ENCODE peak calls at places on chromosomes 12 and 14, in eight cellular contexts. C, Q, J, X, B, M, G and N are unnamed samples.

GRCh38 chr14:61478971-61479473 is 157.6 kb downstream of the PRKCH start:
- DNase-seq in X (no peak), C (no peak), J (no peak), B (no peak), Q (peak; percentile 42), G (no peak), M (no peak), N (no peak)

GRCh38 chr12:89157413-89157812 is 194.9 kb downstream of the DUSP6 start:
- DNase-seq in G (no peak), C (no peak), M (no peak), J (no peak), B (no peak), Q (no peak), X (no peak), N (no peak)

GRCh38 chr12:5309654-5310053 is 122.3 kb upstream of the NTF3 start:
- DNase-seq in G (no peak), C (no peak), B (no peak), M (no peak), Q (no peak), J (no peak), X (no peak), N (no peak)

GRCh38 chr12:52351196-52352059 is 15.9 kb downstream of the KRT85 start:
- DNase-seq in X (no peak), G (peak; percentile 79), M (no peak), C (no peak), B (no peak), Q (no peak), J (peak; percentile 19), N (no peak)

GRCh38 chr14:68521557-68521901 is 271.3 kb downstream of the ZFP36L1 start:
- DNase-seq in B (no peak), Q (no peak), M (no peak), J (no peak), C (no peak), X (no peak), G (no peak), N (no peak)

GRCh38 chr12:76037130-76038105 is 5.8 kb upstream of the PHLDA1 start:
- DNase-seq in C (no peak), M (peak; percentile 68), G (no peak), Q (peak; percentile 24), B (no peak), X (peak; percentile 51), J (no peak), N (peak; percentile 88)

GRCh38 chr14:70282666-70283065 is 76.8 kb downstream of the COX16 start:
- DNase-seq in J (no peak), Q (no peak), C (no peak), X (no peak), M (no peak), B (no peak), G (no peak), N (no peak)

GRCh38 chr12:45232771-45233372 is 17.0 kb downstream of the ANO6 start:
- DNase-seq in J (no peak), G (no peak), Q (no peak), M (peak; percentile 98), X (peak; percentile 95), C (peak; percentile 54), B (peak; percentile 87), N (peak; percentile 96)

GRCh38 chr12:119236372-119236771 is 57.6 kb downstream of the HSPB8 start:
- DNase-seq in G (no peak), M (no peak), C (no peak), B (no peak), J (no peak), X (no peak), Q (no peak), N (no peak)

GRCh38 chr12:1922075-1922709 is 3.7 kb upstream of the CACNA2D4 start:
- DNase-seq in J (no peak), M (no peak), Q (no peak), C (no peak), G (no peak), B (no peak), X (no peak), N (no peak)

GRCh38 chr12:23197266-23197665 is 572.3 kb downstream of the ETNK1 start:
- DNase-seq in B (no peak), C (no peak), Q (no peak), J (no peak), G (no peak), M (peak; percentile 8), X (no peak), N (peak; percentile 45)

DNA sequence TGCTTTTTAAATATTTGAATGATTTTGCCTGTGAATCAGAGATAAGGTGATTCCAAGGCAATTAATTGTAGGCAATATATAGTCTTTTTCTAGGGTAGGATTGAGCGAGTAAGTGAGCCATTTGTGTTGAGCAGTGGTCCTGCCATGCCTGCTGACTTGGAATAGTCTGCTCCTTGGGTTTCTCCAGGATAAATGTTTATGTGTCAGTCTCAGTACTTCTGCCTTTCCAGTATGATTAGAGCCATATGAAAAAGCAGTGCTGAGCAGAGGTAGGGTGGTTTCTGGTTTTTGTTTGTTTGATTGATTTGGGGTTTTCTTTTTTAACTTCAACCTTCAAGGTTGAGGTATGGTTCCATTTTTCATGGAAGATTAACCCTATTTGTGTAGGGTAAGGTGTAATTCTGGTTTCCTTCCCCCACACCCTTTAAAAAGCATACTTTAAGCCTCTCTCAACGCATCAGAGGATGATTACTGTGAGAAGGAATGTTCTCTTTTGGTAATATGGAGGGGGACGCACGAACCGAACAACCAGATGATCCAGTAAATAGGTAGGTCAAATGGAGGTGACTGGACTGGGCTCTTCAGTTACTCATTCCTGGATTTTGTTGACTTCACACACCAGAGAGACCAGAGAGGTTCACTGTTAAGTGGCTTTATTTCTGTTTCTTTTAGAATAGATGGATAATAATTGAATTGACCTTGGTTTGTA is 22.7 kb downstream of the FRMD6 start:
- DNase-seq in B (no peak), X (no peak), C (no peak), G (no peak), J (no peak), M (peak; percentile 94), Q (no peak), N (peak; percentile 59)
- H3K4me3 ChIP-seq in B (no peak overlapping the region), X (no peak overlapping the region), C (no peak overlapping the region), G (no peak overlapping the region), J (no peak overlapping the region), M (no peak overlapping the region), Q (no peak overlapping the region), N (no peak overlapping the region)

GRCh38 chr14:104137297-104138097 is 890 bp upstream of the KIF26A start:
- DNase-seq in C (peak; percentile 40), G (peak; percentile 90), B (no peak), J (peak; percentile 19), M (no peak), X (no peak), Q (peak; percentile 66), N (peak; percentile 47)

GRCh38 chr14:104138891-104139459 is 588 bp downstream of the KIF26A start:
- DNase-seq in C (no peak), M (no peak), B (no peak), X (no peak), G (peak; percentile 70), Q (no peak), J (no peak), N (no peak)

GRCh38 chr14:104136472-104137296 is 1.7 kb upstream of the KIF26A start:
- DNase-seq in X (no peak), C (no peak), M (no peak), J (no peak), Q (no peak), B (no peak), G (peak; percentile 68), N (no peak)

GRCh38 chr14:104139460-104140212 is 1.2 kb downstream of the KIF26A start:
- DNase-seq in M (no peak), J (no peak), C (no peak), B (no peak), G (peak; percentile 72), Q (no peak), X (no peak), N (peak; percentile 8)

GRCh38 chr14:104138098-104138890 is at the start of gene KIF26A:
- DNase-seq in M (no peak), G (peak; percentile 77), J (no peak), Q (no peak), B (no peak), C (no peak), X (no peak), N (peak; percentile 24)
- H3K4me3 ChIP-seq in M (no peak within 1 kb of the TSS), G (peak within 1 kb of the TSS; percentile 21), J (peak within 1 kb of the TSS; percentile 62), Q (peak within 1 kb of the TSS; percentile 22), B (no peak within 1 kb of the TSS), C (peak within 1 kb of the TSS; percentile 13), X (peak within 1 kb of the TSS; percentile 8), N (peak within 1 kb of the TSS; percentile 50)

GRCh38 chr14:106347890-106348755 is 821.7 kb downstream of the TMEM121 start:
- DNase-seq in X (no peak), G (no peak), Q (no peak), C (no peak), J (no peak), B (no peak), M (no peak), N (no peak)

GRCh38 chr14:106346534-106347290 is 820.3 kb downstream of the TMEM121 start:
- DNase-seq in Q (no peak), M (no peak), X (no peak), C (no peak), B (no peak), G (no peak), J (no peak), N (no peak)

GRCh38 chr14:106346084-106346483 is 819.7 kb downstream of the TMEM121 start:
- DNase-seq in B (no peak), M (no peak), Q (no peak), J (no peak), G (no peak), C (no peak), X (no peak), N (no peak)

GRCh38 chr14:106343636-106344035 is 817.3 kb downstream of the TMEM121 start:
- DNase-seq in G (no peak), Q (no peak), M (no peak), B (no peak), X (no peak), J (no peak), C (no peak), N (no peak)

DNA sequence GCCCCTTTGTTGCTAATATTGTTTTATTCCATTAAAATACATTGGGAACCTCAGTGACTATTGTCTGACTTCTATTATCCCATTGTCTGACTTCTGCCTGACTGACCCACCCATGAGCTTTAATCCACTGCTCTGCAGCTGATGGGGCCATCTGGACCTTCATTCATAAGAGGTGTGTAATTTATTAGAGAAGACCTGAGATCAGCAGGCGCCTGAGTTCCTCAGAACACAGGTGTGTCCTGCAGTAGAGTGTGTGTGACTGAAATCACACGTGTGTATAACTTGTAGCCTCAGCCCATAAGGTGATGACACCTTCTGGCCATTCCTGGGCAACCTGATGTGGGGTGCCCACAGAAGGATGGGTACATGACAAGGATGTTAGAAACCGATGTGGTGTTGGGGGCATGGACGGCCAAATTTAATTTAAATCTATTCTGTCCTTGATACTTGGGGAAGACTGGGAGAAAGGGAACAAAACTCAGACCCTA is 821.0 kb downstream of the TMEM121 start:
- DNase-seq in J (no peak), C (no peak), B (no peak), M (no peak), X (no peak), G (no peak), Q (no peak), N (no peak)
- H3K4me3 ChIP-seq in J (no peak overlapping the region), C (no peak overlapping the region), B (no peak overlapping the region), M (no peak overlapping the region), X (no peak overlapping the region), G (no peak overlapping the region), Q (no peak overlapping the region), N (no peak overlapping the region)

DNA sequence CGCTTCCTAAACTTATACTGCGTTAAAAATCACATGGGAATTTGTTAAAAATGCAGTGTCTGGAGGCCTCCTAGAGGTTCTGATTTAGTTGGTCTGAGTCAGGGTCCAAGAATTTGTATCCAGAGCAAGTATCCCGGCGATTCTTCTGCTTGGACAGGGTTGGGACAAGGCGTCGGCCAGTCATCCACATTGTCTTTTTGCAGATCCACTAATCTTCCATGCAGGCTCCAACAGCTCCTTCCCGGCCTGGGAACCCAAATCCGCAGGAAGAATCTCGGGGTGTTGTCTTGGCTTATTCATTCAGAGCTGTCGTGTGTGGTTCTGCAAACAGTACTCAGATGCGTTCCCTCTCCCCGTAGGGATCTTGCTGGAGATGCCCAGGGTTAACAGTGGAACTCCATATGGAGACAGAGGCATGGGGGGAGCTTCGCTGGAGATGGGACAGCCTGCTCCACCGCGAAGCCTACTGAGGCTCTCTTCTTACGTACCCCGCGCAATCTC is 25.3 kb downstream of the GPRC5D start:
- DNase-seq in Q (no peak), B (no peak), M (peak; percentile 33), G (no peak), C (no peak), J (no peak), X (no peak), N (peak; percentile 74)
- H3K4me3 ChIP-seq in Q (no peak overlapping the region), B (no peak overlapping the region), M (no peak overlapping the region), G (no peak overlapping the region), C (no peak overlapping the region), J (no peak overlapping the region), X (no peak overlapping the region), N (peak overlapping the region; percentile 31)